ENCODE peak calls at places on chromosomes 2 and 18, in five cellular contexts. One of them, this sample, is unnamed.

GRCh38 chr2:95695613-95696012 is 103.8 kb downstream of the TRIM43 start:
- DNase-seq in HCT116: no peak
- DNase-seq in GM12878: no peak
- DNase-seq in H1: no peak
- DNase-seq in K562: no peak
- DNase-seq in this sample: no peak

GRCh38 chr2:48070415-48070814 is 164.1 kb upstream of the FBXO11 start:
- DNase-seq in H1: no peak
- DNase-seq in GM12878: no peak
- DNase-seq in HCT116: no peak
- DNase-seq in K562: no peak
- DNase-seq in this sample: no peak

GRCh38 chr2:3612639-3613523 is 18.0 kb downstream of the COLEC11 start:
- DNase-seq in H1: peak; percentile 41
- DNase-seq in K562: no peak
- DNase-seq in GM12878: no peak
- DNase-seq in HCT116: no peak
- DNase-seq in this sample: no peak

GRCh38 chr18:58045265-58046086 is 1.4 kb downstream of the NEDD4L start:
- DNase-seq in GM12878: no peak
- DNase-seq in K562: no peak
- DNase-seq in H1: peak; percentile 62
- DNase-seq in HCT116: peak; percentile 48
- DNase-seq in this sample: peak; percentile 41

GRCh38 chr2:232345251-232345650 is 33.3 kb upstream of the ALPP start:
- DNase-seq in HCT116: no peak
- DNase-seq in H1: peak; percentile 36
- DNase-seq in GM12878: no peak
- DNase-seq in K562: no peak
- DNase-seq in this sample: no peak

GRCh38 chr2:86072271-86072858 is 33.3 kb downstream of the POLR1A start:
- DNase-seq in GM12878: no peak
- DNase-seq in H1: no peak
- DNase-seq in HCT116: no peak
- DNase-seq in K562: no peak
- DNase-seq in this sample: no peak

GRCh38 chr2:235001237-235002133 is 49.7 kb downstream of the SH3BP4 start:
- DNase-seq in HCT116: no peak
- DNase-seq in H1: no peak
- DNase-seq in K562: peak; percentile 19
- DNase-seq in GM12878: no peak
- DNase-seq in this sample: no peak

GRCh38 chr2:85878719-85879390 is 9.9 kb downstream of the ST3GAL5 start:
- DNase-seq in H1: no peak
- DNase-seq in HCT116: no peak
- DNase-seq in K562: no peak
- DNase-seq in GM12878: no peak
- DNase-seq in this sample: no peak

GRCh38 chr2:60552096-60552850 is 1.2 kb downstream of the BCL11A start:
- DNase-seq in K562: no peak
- DNase-seq in GM12878: no peak
- DNase-seq in HCT116: no peak
- DNase-seq in H1: peak; percentile 68
- DNase-seq in this sample: no peak

GRCh38 chr2:101157272-101157671 is 6.1 kb upstream of the TBC1D8 start:
- DNase-seq in K562: no peak
- DNase-seq in H1: no peak
- DNase-seq in GM12878: no peak
- DNase-seq in HCT116: no peak
- DNase-seq in this sample: no peak

GRCh38 chr2:190088917-190089316 is 26.4 kb upstream of the MSTN start:
- DNase-seq in H1: no peak
- DNase-seq in K562: peak; percentile 24
- DNase-seq in GM12878: peak; percentile 20
- DNase-seq in HCT116: peak; percentile 72
- DNase-seq in this sample: peak; percentile 73

GRCh38 chr2:118443596-118443995 is 355.3 kb downstream of the INSIG2 start:
- DNase-seq in K562: no peak
- DNase-seq in HCT116: no peak
- DNase-seq in H1: no peak
- DNase-seq in GM12878: no peak
- DNase-seq in this sample: peak; percentile 50

GRCh38 chr2:136703214-136703613 is 62.1 kb upstream of the THSD7B start:
- DNase-seq in H1: no peak
- DNase-seq in GM12878: no peak
- DNase-seq in HCT116: no peak
- DNase-seq in K562: no peak
- DNase-seq in this sample: no peak

GRCh38 chr2:78290581-78291214 is 734.8 kb upstream of the REG3G start:
- DNase-seq in GM12878: no peak
- DNase-seq in K562: no peak
- DNase-seq in HCT116: no peak
- DNase-seq in H1: no peak
- DNase-seq in this sample: no peak

GRCh38 chr2:68766378-68766845 is 31.8 kb downstream of the ARHGAP25 start:
- DNase-seq in K562: no peak
- DNase-seq in HCT116: no peak
- DNase-seq in H1: no peak
- DNase-seq in GM12878: no peak
- DNase-seq in this sample: no peak

GRCh38 chr2:208265371-208265806 is 666 bp upstream of the PIKFYVE start:
- DNase-seq in HCT116: no peak
- DNase-seq in H1: peak; percentile 54
- DNase-seq in K562: peak; percentile 20
- DNase-seq in GM12878: no peak
- DNase-seq in this sample: peak; percentile 30

GRCh38 chr2:176136375-176137248 is 7.1 kb downstream of the HOXD8 start:
- DNase-seq in HCT116: no peak
- DNase-seq in GM12878: no peak
- DNase-seq in H1: peak; percentile 68
- DNase-seq in K562: no peak
- DNase-seq in this sample: no peak

GRCh38 chr2:19846030-19846429 is 55.8 kb downstream of the TTC32 start:
- DNase-seq in HCT116: no peak
- DNase-seq in H1: peak; percentile 20
- DNase-seq in GM12878: no peak
- DNase-seq in K562: no peak
- DNase-seq in this sample: no peak

GRCh38 chr2:99571609-99572344 is 82.0 kb upstream of the REV1 start:
- DNase-seq in H1: no peak
- DNase-seq in GM12878: no peak
- DNase-seq in HCT116: no peak
- DNase-seq in K562: no peak
- DNase-seq in this sample: no peak

GRCh38 chr18:63158676-63159291 is 160.8 kb downstream of the BCL2 start:
- DNase-seq in K562: no peak
- DNase-seq in GM12878: peak; percentile 92
- DNase-seq in H1: no peak
- DNase-seq in HCT116: no peak
- DNase-seq in this sample: no peak

GRCh38 chr2:201406077-201406662 is 45.1 kb downstream of the TRAK2 start:
- DNase-seq in H1: no peak
- DNase-seq in GM12878: no peak
- DNase-seq in HCT116: no peak
- DNase-seq in K562: peak; percentile 26
- DNase-seq in this sample: peak; percentile 57

GRCh38 chr2:84223191-84223590 is 235.9 kb downstream of the SUCLG1 start:
- DNase-seq in H1: no peak
- DNase-seq in K562: no peak
- DNase-seq in GM12878: no peak
- DNase-seq in HCT116: no peak
- DNase-seq in this sample: no peak

GRCh38 chr2:212537311-212538155 is 1.1 kb downstream of the ERBB4 start:
- DNase-seq in H1: peak; percentile 75
- DNase-seq in HCT116: no peak
- DNase-seq in K562: no peak
- DNase-seq in GM12878: no peak
- DNase-seq in this sample: no peak

GRCh38 chr2:105859694-105859951 is 114.9 kb downstream of the NCK2 start:
- DNase-seq in K562: no peak
- DNase-seq in HCT116: no peak
- DNase-seq in H1: no peak
- DNase-seq in GM12878: no peak
- DNase-seq in this sample: no peak

GRCh38 chr18:70132999-70133398 is 72.5 kb downstream of the RTTN start:
- DNase-seq in HCT116: no peak
- DNase-seq in GM12878: no peak
- DNase-seq in H1: no peak
- DNase-seq in K562: no peak
- DNase-seq in this sample: peak; percentile 10

GRCh38 chr18:36809590-36810381 is 19.0 kb downstream of the TPGS2 start:
- DNase-seq in GM12878: peak; percentile 27
- DNase-seq in H1: no peak
- DNase-seq in K562: peak; percentile 79
- DNase-seq in HCT116: peak; percentile 39
- DNase-seq in this sample: peak; percentile 56

GRCh38 chr2:232486558-232487384 is 863 bp downstream of the ECEL1 start:
- DNase-seq in H1: no peak
- DNase-seq in GM12878: no peak
- DNase-seq in K562: no peak
- DNase-seq in HCT116: no peak
- DNase-seq in this sample: no peak

GRCh38 chr2:69188174-69188900 is 175.4 kb downstream of the ANTXR1 start:
- DNase-seq in K562: no peak
- DNase-seq in HCT116: no peak
- DNase-seq in H1: no peak
- DNase-seq in GM12878: no peak
- DNase-seq in this sample: no peak

GRCh38 chr2:212777020-212777491 is 238.5 kb upstream of the ERBB4 start:
- DNase-seq in GM12878: peak; percentile 17
- DNase-seq in HCT116: peak; percentile 6
- DNase-seq in K562: no peak
- DNase-seq in H1: no peak
- DNase-seq in this sample: peak; percentile 6

GRCh38 chr18:12038082-12038660 is 55.5 kb upstream of the ANKRD62 start:
- DNase-seq in H1: peak; percentile 74
- DNase-seq in GM12878: no peak
- DNase-seq in K562: no peak
- DNase-seq in HCT116: no peak
- DNase-seq in this sample: no peak

GRCh38 chr2:128414351-128414750 is 95.7 kb upstream of the HS6ST1 start:
- DNase-seq in GM12878: no peak
- DNase-seq in K562: no peak
- DNase-seq in HCT116: no peak
- DNase-seq in H1: peak; percentile 35
- DNase-seq in this sample: no peak

GRCh38 chr2:207831569-207832248 is 62.0 kb upstream of the FZD5 start:
- DNase-seq in H1: no peak
- DNase-seq in HCT116: no peak
- DNase-seq in K562: no peak
- DNase-seq in GM12878: no peak
- DNase-seq in this sample: no peak

GRCh38 chr2:43311276-43311675 is 84.9 kb upstream of the ZFP36L2 start:
- DNase-seq in GM12878: no peak
- DNase-seq in H1: no peak
- DNase-seq in K562: no peak
- DNase-seq in HCT116: no peak
- DNase-seq in this sample: peak; percentile 94

GRCh38 chr2:172195836-172196376 is 93.2 kb upstream of the DLX2 start:
- DNase-seq in K562: no peak
- DNase-seq in H1: no peak
- DNase-seq in HCT116: no peak
- DNase-seq in GM12878: no peak
- DNase-seq in this sample: no peak
- TF ChIP-seq SP1 in K562: no peak
- TF ChIP-seq SP1 in H1: no peak
- TF ChIP-seq SP1 in HCT116: no peak
- TF ChIP-seq SP1 in GM12878: no peak
- TF ChIP-seq SP1 in this sample: no peak

DNA sequence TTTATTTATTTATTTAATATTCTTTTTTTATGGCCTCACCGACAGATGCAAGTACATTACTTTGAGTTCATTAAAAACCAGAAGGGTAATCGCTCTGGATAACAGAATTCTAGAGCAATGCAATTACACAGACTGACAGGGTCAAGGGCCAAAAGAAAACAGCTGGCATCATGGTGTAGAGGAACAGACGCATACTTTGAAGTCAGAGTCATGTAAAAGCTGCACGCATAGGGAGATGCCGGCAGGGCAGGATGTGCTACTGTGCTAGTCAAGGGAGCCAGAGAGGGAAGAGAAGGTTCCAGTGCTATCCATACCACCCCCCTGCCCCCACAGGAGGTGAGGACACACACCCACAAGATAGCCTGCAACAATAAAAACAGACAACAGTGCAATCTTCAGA is 115.2 kb upstream of the TFCP2L1 start:
- DNase-seq in GM12878: no peak
- DNase-seq in K562: no peak
- DNase-seq in H1: no peak
- DNase-seq in HCT116: no peak
- DNase-seq in this sample: no peak
- TF ChIP-seq YY1 in GM12878: no peak
- TF ChIP-seq YY1 in K562: no peak
- TF ChIP-seq YY1 in H1: no peak
- TF ChIP-seq YY1 in HCT116: no peak
- TF ChIP-seq YY1 in this sample: no peak

DNA sequence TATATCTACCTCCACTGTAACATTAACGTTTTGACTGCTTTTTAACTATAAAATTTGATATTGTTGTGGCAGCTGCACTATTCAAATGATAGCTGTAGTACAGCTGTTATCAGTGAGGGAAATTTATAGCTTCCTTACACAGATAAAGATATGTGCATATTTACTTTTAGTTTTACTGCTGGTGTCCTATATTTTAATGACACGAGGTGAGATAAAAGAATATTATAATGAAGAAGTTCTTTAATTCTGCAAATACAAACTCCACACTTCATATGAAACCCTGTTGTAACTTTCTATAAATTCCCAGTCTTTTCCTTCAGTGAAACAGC is 427.8 kb upstream of the ZEB2 start:
- DNase-seq in H1: no peak
- DNase-seq in HCT116: no peak
- DNase-seq in GM12878: no peak
- DNase-seq in K562: no peak
- DNase-seq in this sample: no peak
- TF ChIP-seq SP1 in H1: no peak
- TF ChIP-seq SP1 in HCT116: no peak
- TF ChIP-seq SP1 in GM12878: no peak
- TF ChIP-seq SP1 in K562: no peak
- TF ChIP-seq SP1 in this sample: no peak

DNA sequence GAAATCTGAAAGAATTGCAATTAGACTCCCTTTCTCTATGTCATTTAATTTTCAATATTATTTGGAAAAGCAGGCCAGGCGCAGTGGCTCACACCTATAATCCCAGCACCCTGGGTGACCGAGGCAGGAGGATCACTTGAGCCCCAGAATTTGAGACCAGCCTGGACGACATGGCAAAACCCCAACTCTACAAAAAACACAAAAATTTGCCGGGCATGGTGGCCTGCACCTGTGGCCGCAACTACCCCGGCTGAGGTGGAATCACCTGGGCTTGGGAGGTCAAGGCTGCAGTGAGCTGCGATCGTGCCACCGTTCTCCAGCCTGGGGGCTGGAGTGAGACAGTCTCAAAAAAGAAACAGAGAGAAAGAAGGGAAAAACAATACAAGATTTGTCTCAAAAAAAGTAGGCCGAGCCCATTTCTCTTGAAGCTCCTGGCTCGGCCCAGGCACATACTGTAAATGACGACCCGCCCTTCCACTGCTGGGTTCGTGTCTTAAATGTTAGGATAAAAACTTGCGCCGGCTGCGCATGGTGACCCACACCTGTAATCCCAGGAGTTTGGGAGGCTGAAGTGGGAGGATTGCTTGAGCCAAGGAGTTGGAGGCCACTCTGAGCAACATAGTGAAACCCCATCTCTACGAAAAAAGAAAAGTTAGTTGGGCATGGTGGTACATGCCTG is 31.1 kb upstream of the GPC1 start:
- DNase-seq in HCT116: no peak
- DNase-seq in H1: peak; percentile 24
- DNase-seq in K562: no peak
- DNase-seq in GM12878: no peak
- DNase-seq in this sample: no peak
- TF ChIP-seq YY1 in HCT116: no peak
- TF ChIP-seq YY1 in H1: no peak
- TF ChIP-seq YY1 in K562: no peak
- TF ChIP-seq YY1 in GM12878: no peak
- TF ChIP-seq YY1 in this sample: no peak